ENCODE peak calls at places on chromosomes 13 and 19, in ten cellular contexts. H, F, D, R, L, A, N, O, U and G are unnamed samples. For H3K4me1, the result is how much of the 10 kb centered on the place peaks cover.

GRCh38 chr19:58409010-58409790 is 751 bp downstream of the ZNF584 start:
- DNase-seq in H (no peak), F (peak), D (no peak), R (no peak), L (no peak), A (peak), N (no peak), O (no peak), U (no peak), G (no peak)

GRCh38 chr19:29832801-29833200 is 21.0 kb downstream of the CCNE1 start:
- DNase-seq in H (no peak), F (no peak), D (no peak), R (no peak), L (no peak), A (no peak), N (no peak), O (no peak), U (no peak), G (no peak)

GRCh38 chr13:41917641-41918040 is 43.3 kb downstream of the VWA8 start:
- DNase-seq in H (no peak), F (no peak), D (no peak), R (no peak), L (no peak), A (no peak), N (no peak), O (no peak), U (no peak), G (no peak)

GRCh38 chr13:113775451-113776145 is 16.6 kb downstream of the TMEM255B start:
- DNase-seq in H (no peak), F (no peak), D (no peak), R (no peak), L (no peak), A (peak), N (no peak), O (no peak), U (no peak), G (no peak)

GRCh38 chr13:23657056-23657455 is 86.8 kb downstream of the TNFRSF19 start:
- DNase-seq in H (no peak), F (no peak), D (no peak), R (no peak), L (no peak), A (no peak), N (no peak), O (no peak), U (no peak), G (no peak)

GRCh38 chr13:87302034-87302433 is 369.1 kb upstream of the SLITRK5 start:
- DNase-seq in H (no peak), F (no peak), D (no peak), R (no peak), L (no peak), A (no peak), N (no peak), O (no peak), U (no peak), G (no peak)

GRCh38 chr19:5459360-5459759 is 4.1 kb downstream of the ZNRF4 start:
- DNase-seq in H (no peak), F (no peak), D (no peak), R (no peak), L (no peak), A (no peak), N (no peak), O (no peak), U (no peak), G (no peak)

GRCh38 chr19:5665781-5666513 is 14.4 kb downstream of the MICOS13 start:
- DNase-seq in H (no peak), F (no peak), D (no peak), R (no peak), L (no peak), A (no peak), N (no peak), O (no peak), U (no peak), G (no peak)

GRCh38 chr19:14434543-14435319 is 1.6 kb downstream of the PKN1 start:
- DNase-seq in H (peak), F (peak), D (peak), R (no peak), L (no peak), A (peak), N (no peak), O (peak), U (peak), G (peak)

GRCh38 chr13:95870421-95870820 is 182.8 kb downstream of the UGGT2 start:
- DNase-seq in H (no peak), F (no peak), D (no peak), R (no peak), L (no peak), A (no peak), N (no peak), O (no peak), U (no peak), G (no peak)

GRCh38 chr13:28268800-28269223 is 130.5 kb downstream of the PAN3 start:
- DNase-seq in H (no peak), F (no peak), D (no peak), R (no peak), L (no peak), A (no peak), N (no peak), O (no peak), U (no peak), G (no peak)

GRCh38 chr19:4009990-4010807 is 2.7 kb downstream of the PIAS4 start:
- DNase-seq in H (no peak), F (peak), D (peak), R (no peak), L (no peak), A (peak), N (no peak), O (no peak), U (no peak), G (no peak)

GRCh38 chr13:39259371-39259770 is 221.1 kb downstream of the NHLRC3 start:
- DNase-seq in H (no peak), F (no peak), D (no peak), R (no peak), L (no peak), A (no peak), N (no peak), O (no peak), U (no peak), G (no peak)

GRCh38 chr19:14473915-14474578 is 1.1 kb downstream of the PTGER1 start:
- DNase-seq in H (no peak), F (no peak), D (no peak), R (no peak), L (peak), A (no peak), N (no peak), O (no peak), U (no peak), G (no peak)

GRCh38 chr13:28117689-28118377 is 17.5 kb upstream of the FLT3 start:
- DNase-seq in H (no peak), F (peak), D (peak), R (no peak), L (no peak), A (peak), N (no peak), O (peak), U (peak), G (no peak)

GRCh38 chr13:107421028-107421427 is 794.3 kb downstream of the LIG4 start:
- DNase-seq in H (no peak), F (no peak), D (no peak), R (no peak), L (no peak), A (no peak), N (no peak), O (no peak), U (no peak), G (no peak)

GRCh38 chr19:35318679-35319448 is 10.1 kb upstream of the CD22 start:
- DNase-seq in H (no peak), F (no peak), D (peak), R (no peak), L (peak), A (peak), N (peak), O (peak), U (peak), G (peak)

GRCh38 chr13:29861694-29862110 is 11.3 kb upstream of the UBL3 start:
- DNase-seq in H (no peak), F (no peak), D (no peak), R (no peak), L (no peak), A (no peak), N (no peak), O (no peak), U (no peak), G (no peak)

GRCh38 chr13:106078191-106078590 is 457.3 kb downstream of the EFNB2 start:
- DNase-seq in H (no peak), F (no peak), D (no peak), R (no peak), L (no peak), A (no peak), N (no peak), O (no peak), U (no peak), G (no peak)

GRCh38 chr13:43021926-43022670 is 1.3 kb upstream of the DNAJC15 start:
- DNase-seq in H (no peak), F (no peak), D (no peak), R (no peak), L (no peak), A (no peak), N (no peak), O (no peak), U (no peak), G (no peak)

GRCh38 chr19:53879145-53880037 is 2.6 kb upstream of the PRKCG start:
- DNase-seq in H (peak), F (peak), D (peak), R (peak), L (peak), A (peak), N (no peak), O (peak), U (peak), G (peak)

GRCh38 chr13:71813187-71813586 is 53.8 kb downstream of the DACH1 start:
- DNase-seq in H (no peak), F (no peak), D (no peak), R (no peak), L (no peak), A (no peak), N (no peak), O (no peak), U (no peak), G (no peak)

GRCh38 chr13:110391273-110391672 is 84.2 kb downstream of the COL4A2 start:
- DNase-seq in H (no peak), F (no peak), D (no peak), R (no peak), L (no peak), A (no peak), N (no peak), O (no peak), U (no peak), G (no peak)

GRCh38 chr19:29671393-29672076 is 6.3 kb downstream of the PLEKHF1 start:
- DNase-seq in H (peak), F (peak), D (no peak), R (no peak), L (no peak), A (no peak), N (no peak), O (peak), U (peak), G (peak)

GRCh38 chr13:42894765-42895181 is 97.3 kb downstream of the EPSTI1 start:
- DNase-seq in H (no peak), F (peak), D (peak), R (no peak), L (no peak), A (no peak), N (no peak), O (peak), U (no peak), G (no peak)

GRCh38 chr19:29269641-29270040 is 56.7 kb upstream of the UQCRFS1 start:
- DNase-seq in H (no peak), F (no peak), D (no peak), R (no peak), L (no peak), A (no peak), N (no peak), O (no peak), U (no peak), G (no peak)

GRCh38 chr13:40087021-40088002 is 431.9 kb downstream of the COG6 start:
- DNase-seq in H (no peak), F (no peak), D (no peak), R (no peak), L (no peak), A (no peak), N (no peak), O (no peak), U (no peak), G (no peak)

GRCh38 chr19:14494910-14495677 is 833 bp downstream of the GIPC1 start:
- DNase-seq in H (no peak), F (no peak), D (no peak), R (no peak), L (no peak), A (no peak), N (no peak), O (no peak), U (no peak), G (no peak)

GRCh38 chr19:17495639-17496265 is 15.7 kb upstream of the PGLS start:
- DNase-seq in H (no peak), F (no peak), D (no peak), R (no peak), L (no peak), A (no peak), N (no peak), O (no peak), U (no peak), G (no peak)

DNA sequence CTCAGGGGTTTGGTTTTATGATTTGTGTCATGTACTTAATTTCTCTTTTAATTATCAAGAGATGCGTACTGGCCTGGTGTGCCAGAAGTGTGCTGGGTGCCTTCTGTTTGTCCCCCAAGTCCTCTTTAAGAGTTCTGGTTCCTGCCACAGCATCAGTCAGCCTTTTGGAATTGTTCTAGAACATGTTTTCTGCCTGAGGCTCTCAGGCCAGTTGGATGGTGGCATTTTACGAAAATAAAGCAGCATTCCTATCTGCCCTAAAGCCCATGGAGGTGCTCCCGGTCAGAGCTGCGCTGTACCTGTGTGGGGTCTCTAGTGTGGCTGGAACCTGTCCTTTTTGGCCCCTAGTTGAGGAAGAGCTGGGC is 54.1 kb downstream of the TSSK6 start:
- DNase-seq in H (no peak), F (no peak), D (no peak), R (no peak), L (no peak), A (no peak), N (no peak), O (no peak), U (no peak), G (no peak)
- H3K4me1 ChIP-seq in H (half or more), F (half or more), D (under half), R (half or more), L (half or more), A (under half), N (under half), O (half or more), U (half or more), G (under half)

DNA sequence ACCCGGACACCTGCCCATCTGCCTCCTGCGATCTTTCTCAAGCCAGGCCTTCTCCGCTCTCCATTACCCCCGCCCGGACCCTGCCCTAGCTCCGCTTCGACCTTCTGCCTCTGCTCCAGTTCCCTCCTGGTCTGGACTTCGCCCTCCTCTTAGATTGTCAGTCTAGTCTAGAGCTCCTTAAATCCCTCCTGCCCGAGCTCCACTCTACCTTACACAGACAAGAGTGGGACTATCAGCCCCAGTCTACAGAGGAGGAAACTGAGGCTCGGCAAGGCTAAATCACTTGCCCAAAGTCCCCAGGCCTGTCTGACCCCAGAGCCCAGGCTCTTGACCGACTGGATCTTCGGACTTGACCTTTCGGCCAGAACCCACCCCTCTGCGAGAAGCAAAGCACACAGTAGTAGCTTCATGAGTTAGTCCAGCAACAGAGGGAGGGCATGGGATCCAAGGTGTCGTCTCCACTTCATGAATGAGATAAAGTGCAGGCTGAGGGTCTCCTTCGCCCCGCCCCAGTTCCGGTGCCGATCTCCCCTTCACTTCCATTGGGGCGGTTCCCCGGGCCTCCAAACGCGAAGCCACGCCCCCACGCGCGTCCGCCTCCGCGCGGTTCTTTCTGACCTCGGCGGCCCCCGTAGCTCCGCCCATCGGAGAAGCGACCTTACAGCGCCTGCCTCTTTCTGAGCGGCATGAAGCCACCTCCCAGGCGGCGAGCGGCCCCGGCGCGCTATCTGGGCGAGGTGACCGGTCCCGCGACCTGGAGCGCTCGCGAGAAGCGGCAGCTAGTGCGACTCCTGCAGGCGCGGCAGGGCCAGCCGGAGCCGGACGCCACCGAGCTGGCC is at the start of gene SNAPC2:
- DNase-seq in H (peak), F (peak), D (peak), R (peak), L (peak), A (peak), N (peak), O (peak), U (peak), G (peak)
- TF ChIP-seq CTCF in H (no peak), F (no peak), D (no peak), R (peak), L (no peak), A (no peak), N (no peak), O (no peak), U (no peak), G (no peak)

GRCh38 chr19:2810141-2811091 is 9.3 kb upstream of the ZNF554 start:
- DNase-seq in H (no peak), F (no peak), D (no peak), R (no peak), L (peak), A (no peak), N (no peak), O (no peak), U (no peak), G (no peak)
- H3K4me1 ChIP-seq in H (under half), F (under half), D (under half), R (under half), L (under half), A (under half), N (under half), O (under half), U (under half), G (under half)

GRCh38 chr13:80276371-80277289 is 64.3 kb downstream of the SPRY2 start:
- DNase-seq in H (no peak), F (no peak), D (no peak), R (no peak), L (no peak), A (no peak), N (no peak), O (peak), U (no peak), G (no peak)
- TF ChIP-seq CTCF in H (no peak), F (no peak), D (no peak), R (no peak), L (no peak), A (no peak), N (no peak), O (no peak), U (peak), G (no peak)

GRCh38 chr19:45355402-45355801 is 14.9 kb downstream of the KLC3 start:
- DNase-seq in H (no peak), F (no peak), D (no peak), R (no peak), L (no peak), A (no peak), N (no peak), O (no peak), U (no peak), G (no peak)
- H3K4me1 ChIP-seq in H (under half), F (under half), D (under half), R (under half), L (under half), A (under half), N (under half), O (under half), U (under half), G (under half)

GRCh38 chr19:33407716-33408115 is 34.2 kb downstream of the CEBPG start:
- DNase-seq in H (no peak), F (no peak), D (no peak), R (no peak), L (peak), A (no peak), N (no peak), O (no peak), U (peak), G (no peak)

GRCh38 chr19:33408116-33408515 is 34.6 kb downstream of the CEBPG start:
- DNase-seq in H (no peak), F (no peak), D (no peak), R (no peak), L (no peak), A (no peak), N (no peak), O (no peak), U (peak), G (no peak)

GRCh38 chr19:33406521-33407139 is 33.1 kb downstream of the CEBPG start:
- DNase-seq in H (peak), F (peak), D (peak), R (peak), L (peak), A (peak), N (peak), O (peak), U (peak), G (peak)

GRCh38 chr19:33405491-33406461 is 32.3 kb downstream of the CEBPG start:
- DNase-seq in H (no peak), F (no peak), D (no peak), R (no peak), L (peak), A (peak), N (no peak), O (no peak), U (peak), G (no peak)

GRCh38 chr19:33407140-33407551 is 33.6 kb downstream of the CEBPG start:
- DNase-seq in H (no peak), F (no peak), D (no peak), R (no peak), L (peak), A (no peak), N (no peak), O (no peak), U (no peak), G (no peak)
- TF ChIP-seq CTCF in H (peak), F (no peak), D (peak), R (peak), L (peak), A (no peak), N (no peak), O (peak), U (no peak), G (no peak)

GRCh38 chr13:21902709-21903098 is 231.8 kb downstream of the FGF9 start:
- DNase-seq in H (no peak), F (no peak), D (no peak), R (no peak), L (no peak), A (no peak), N (no peak), O (no peak), U (no peak), G (no peak)
- H3K4me1 ChIP-seq in H (under half), F (under half), D (under half), R (under half), L (under half), A (under half), N (under half), O (under half), U (under half), G (under half)

GRCh38 chr19:43101950-43102349 is 19.4 kb upstream of the PSG2 start:
- DNase-seq in H (no peak), F (no peak), D (no peak), R (no peak), L (no peak), A (no peak), N (no peak), O (no peak), U (no peak), G (no peak)
- TF ChIP-seq CTCF in H (no peak), F (no peak), D (no peak), R (no peak), L (no peak), A (no peak), N (peak), O (no peak), U (no peak), G (no peak)

DNA sequence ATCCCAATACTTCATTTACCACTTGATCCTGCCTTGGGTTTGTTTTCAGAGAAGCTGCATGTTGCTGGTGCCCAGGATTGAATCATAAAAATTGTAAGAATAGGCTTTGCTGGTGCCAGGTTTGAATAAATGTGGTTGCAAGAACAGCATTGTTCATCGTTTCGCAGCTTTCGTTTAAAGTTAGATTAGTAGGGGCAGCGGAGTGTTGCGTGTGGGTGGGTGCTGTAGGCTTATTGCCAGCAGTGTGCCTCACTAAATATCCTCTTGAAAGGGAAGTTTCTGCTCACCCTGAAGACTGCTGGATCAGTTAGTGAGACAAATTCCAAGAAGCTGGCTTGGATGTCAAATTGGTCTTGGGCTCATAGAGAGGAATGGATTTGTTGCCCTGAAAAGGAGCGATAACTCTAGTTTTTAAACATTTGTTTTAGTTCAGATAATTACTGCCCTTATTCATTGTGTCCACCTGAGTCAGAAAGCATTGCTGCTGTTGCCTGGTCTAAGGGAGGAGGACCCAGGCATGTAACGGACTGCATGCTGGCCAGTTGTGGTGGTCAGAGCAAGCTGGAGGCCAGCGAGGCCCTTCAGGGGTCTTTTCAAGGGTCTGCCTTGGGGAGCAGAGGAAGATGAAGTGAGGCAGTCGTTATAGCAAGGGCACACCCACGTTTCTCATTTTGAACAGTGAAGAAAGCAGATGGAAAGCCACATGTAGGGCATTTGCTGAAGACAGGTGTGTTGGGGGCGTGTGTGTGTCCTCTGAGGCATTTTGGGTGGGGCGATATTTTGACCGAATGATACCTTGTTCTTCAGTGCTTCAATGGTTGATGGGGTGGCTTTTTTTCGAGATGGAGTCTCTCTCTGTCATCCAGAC is 8.5 kb downstream of the ILF3 start:
- DNase-seq in H (no peak), F (no peak), D (no peak), R (no peak), L (no peak), A (no peak), N (no peak), O (no peak), U (no peak), G (no peak)
- H3K4me1 ChIP-seq in H (under half), F (under half), D (under half), R (under half), L (under half), A (under half), N (under half), O (half or more), U (half or more), G (under half)